ENCODE peak calls at places on chromosomes 4 and X, in seven cellular contexts. W, P, M, J, B, I and E are unnamed samples.

GRCh38 chr4:40238700-40239548 is 42.1 kb downstream of the RHOH start:
- DNase-seq in W (no peak), P (no peak), M (no peak), J (peak; percentile 96), B (no peak), I (no peak), E (no peak)

GRCh38 chr4:163331629-163332360 is 601 bp downstream of the NPY1R start:
- DNase-seq in W (peak; percentile 36), P (no peak), M (no peak), J (no peak), B (no peak), I (no peak), E (peak; percentile 14)

GRCh38 chr4:34731045-34731444 is 1513.3 kb downstream of the ARAP2 start:
- DNase-seq in W (no peak), P (no peak), M (no peak), J (no peak), B (no peak), I (no peak), E (no peak)

GRCh38 chrX:4850312-4850711 is 1136.9 kb upstream of the PRKX start:
- DNase-seq in W (no peak), P (no peak), M (no peak), J (no peak), B (no peak), I (no peak), E (no peak)

GRCh38 chr4:184838249-184839074 is 12.7 kb upstream of the ACSL1 start:
- DNase-seq in W (no peak), P (peak; percentile 98), M (no peak), J (peak; percentile 68), B (no peak), I (no peak), E (no peak)

GRCh38 chrX:30875957-30876356 is 13.1 kb downstream of the TAB3 start:
- DNase-seq in W (no peak), P (peak; percentile 27), M (no peak), J (no peak), B (no peak), I (no peak), E (no peak)

GRCh38 chrX:39479856-39480255 is 617.9 kb downstream of the BCOR start:
- DNase-seq in W (no peak), P (no peak), M (no peak), J (no peak), B (no peak), I (no peak), E (no peak)

GRCh38 chr4:8332891-8333331 is 63.4 kb downstream of the HTRA3 start:
- DNase-seq in W (no peak), P (no peak), M (no peak), J (no peak), B (no peak), I (no peak), E (no peak)

GRCh38 chr4:48653217-48654014 is 126.7 kb downstream of the FRYL start:
- DNase-seq in W (peak; percentile 30), P (no peak), M (no peak), J (no peak), B (no peak), I (no peak), E (no peak)

GRCh38 chr4:96473246-96473645 is 633.4 kb downstream of the PDHA2 start:
- DNase-seq in W (no peak), P (no peak), M (no peak), J (no peak), B (no peak), I (no peak), E (no peak)

GRCh38 chr4:186137193-186137792 is 32.8 kb downstream of the FAM149A start:
- DNase-seq in W (peak; percentile 55), P (no peak), M (no peak), J (no peak), B (no peak), I (no peak), E (no peak)

GRCh38 chrX:27336466-27337091 is 126.6 kb downstream of the PPP4R3C start:
- DNase-seq in W (peak; percentile 37), P (peak; percentile 2), M (no peak), J (peak; percentile 14), B (peak; percentile 3), I (no peak), E (peak; percentile 0)

GRCh38 chrX:72475952-72476668 is 96.5 kb downstream of the HDAC8 start:
- DNase-seq in W (peak; percentile 23), P (no peak), M (no peak), J (no peak), B (no peak), I (no peak), E (no peak)

GRCh38 chr4:56630876-56631666 is 50.0 kb downstream of the HOPX start:
- DNase-seq in W (no peak), P (no peak), M (no peak), J (no peak), B (no peak), I (no peak), E (no peak)

GRCh38 chrX:45517090-45517973 is 316.7 kb upstream of the DIPK2B start:
- DNase-seq in W (no peak), P (peak; percentile 16), M (no peak), J (no peak), B (no peak), I (no peak), E (no peak)

GRCh38 chrX:153482376-153483015 is 12.1 kb upstream of the HAUS7 start:
- DNase-seq in W (no peak), P (no peak), M (no peak), J (no peak), B (no peak), I (no peak), E (no peak)

GRCh38 chr4:157521916-157522315 is 301.4 kb downstream of the GRIA2 start:
- DNase-seq in W (no peak), P (no peak), M (no peak), J (no peak), B (no peak), I (no peak), E (no peak)

GRCh38 chr4:26206339-26206738 is 114.5 kb upstream of the RBPJ start:
- DNase-seq in W (no peak), P (no peak), M (no peak), J (no peak), B (no peak), I (no peak), E (no peak)

GRCh38 chrX:37976153-37976552 is 30.2 kb upstream of the SYTL5 start:
- DNase-seq in W (no peak), P (no peak), M (no peak), J (no peak), B (no peak), I (no peak), E (no peak)

GRCh38 chr4:100926039-100926717 is 408.4 kb upstream of the EMCN start:
- DNase-seq in W (no peak), P (no peak), M (no peak), J (no peak), B (no peak), I (no peak), E (no peak)

GRCh38 chr4:100933628-100934027 is 413.7 kb downstream of the PPP3CA start:
- DNase-seq in W (no peak), P (no peak), M (no peak), J (no peak), B (no peak), I (no peak), E (no peak)

GRCh38 chr4:100929135-100929534 is 411.3 kb upstream of the EMCN start:
- DNase-seq in W (no peak), P (no peak), M (no peak), J (no peak), B (no peak), I (no peak), E (no peak)

GRCh38 chr4:100935090-100935489 is 412.2 kb downstream of the PPP3CA start:
- DNase-seq in W (peak; percentile 9), P (no peak), M (no peak), J (no peak), B (no peak), I (no peak), E (no peak)

DNA sequence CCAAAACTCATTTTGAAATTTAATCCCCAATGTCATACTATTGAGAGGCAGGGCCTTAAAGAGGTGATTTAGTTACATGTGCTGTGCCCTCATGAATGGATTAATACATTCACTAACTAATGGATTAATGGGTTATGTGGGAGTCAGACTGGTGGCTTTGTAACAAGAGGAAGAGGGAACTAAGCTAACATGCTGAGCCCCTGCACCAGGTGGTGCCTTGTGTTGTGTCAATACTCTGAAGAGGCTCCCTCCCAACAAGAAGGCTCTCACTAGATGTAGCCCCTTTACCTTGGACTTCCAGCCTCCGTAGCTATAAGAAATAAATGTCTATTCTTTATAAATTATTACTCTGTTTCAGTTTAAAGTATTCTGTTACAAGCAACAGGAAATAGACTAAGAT is 411.9 kb upstream of the EMCN start:
- DNase-seq in W (no peak), P (no peak), M (no peak), J (no peak), B (no peak), I (no peak), E (no peak)
- TF ChIP-seq TAF1 in W (no peak), P (no peak), M (no peak), J (no peak), B (no peak), I (no peak), E (no peak)

GRCh38 chr4:140151700-140152014 is 2.3 kb downstream of the MAML3 start:
- DNase-seq in W (peak; percentile 92), P (peak; percentile 23), M (no peak), J (peak; percentile 84), B (peak; percentile 64), I (no peak), E (peak; percentile 18)
- TF ChIP-seq POLR2AphosphoS5 in W (peak; percentile 72), P (no peak), M (no peak), J (no peak), B (no peak), I (no peak), E (no peak)

DNA sequence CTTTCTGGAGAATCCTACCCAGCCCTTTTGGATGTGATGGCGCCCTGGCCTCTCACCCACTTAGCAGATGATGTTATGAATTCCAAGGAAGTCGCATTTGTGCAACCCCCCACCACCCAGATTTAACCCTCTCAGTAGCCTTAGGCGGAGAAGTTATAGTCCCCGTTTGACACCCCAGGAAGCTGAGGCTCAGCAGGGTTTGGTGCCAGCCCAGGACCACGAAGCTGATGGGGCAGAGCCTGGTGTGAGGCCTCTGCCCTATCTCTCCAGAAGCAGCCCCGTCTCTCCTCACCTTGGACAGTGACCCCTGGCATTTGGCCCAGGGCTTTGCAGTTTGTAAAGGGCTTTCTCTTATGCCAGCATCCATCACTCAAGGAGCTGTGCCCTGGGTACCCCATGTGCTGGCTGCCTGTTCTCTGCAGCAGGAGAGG is 1.1 kb downstream of the WFS1 start:
- DNase-seq in W (no peak), P (no peak), M (no peak), J (no peak), B (no peak), I (no peak), E (no peak)
- TF ChIP-seq TAF1 in W (no peak), P (no peak), M (no peak), J (no peak), B (no peak), I (no peak), E (no peak)

DNA sequence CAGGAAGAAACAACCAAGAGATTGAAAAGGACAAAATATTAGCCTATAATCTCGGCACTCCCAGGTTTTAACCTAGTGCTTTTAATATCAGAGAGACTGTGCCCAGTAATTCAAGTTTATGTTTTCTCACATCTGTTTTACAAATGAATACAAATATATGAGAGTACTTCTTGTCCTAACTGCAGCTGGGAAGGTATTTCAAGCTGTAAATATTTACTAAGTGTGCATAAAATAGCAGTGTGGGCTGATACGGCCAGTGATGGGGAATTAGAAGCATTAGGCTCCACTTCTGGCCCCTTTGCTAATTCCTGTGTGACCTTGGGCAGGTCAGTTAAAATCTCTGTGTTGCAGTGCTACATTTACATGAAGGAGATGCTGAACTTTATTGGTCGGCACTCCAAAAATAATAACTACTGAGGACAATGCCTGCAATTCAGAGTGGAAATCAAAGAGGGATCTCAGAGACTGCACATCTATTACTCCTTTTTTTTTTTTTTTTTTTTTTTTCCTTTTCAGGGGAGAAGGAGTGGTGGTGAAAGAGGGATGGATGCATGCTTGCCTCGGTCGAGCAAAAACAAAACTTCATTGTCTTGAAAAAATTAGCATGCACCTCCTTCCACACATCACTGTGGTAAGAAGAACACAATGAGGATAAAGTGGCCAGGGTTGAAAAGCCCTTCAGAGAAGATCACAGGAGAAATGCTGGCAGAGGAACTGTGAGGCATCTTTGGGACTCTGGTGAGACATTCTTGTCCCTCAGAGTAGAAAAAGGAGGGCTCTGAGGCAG is 44.6 kb upstream of the LNX1 start:
- DNase-seq in W (no peak), P (no peak), M (no peak), J (no peak), B (no peak), I (no peak), E (no peak)
- TF ChIP-seq POLR2AphosphoS5 in W (no peak), P (no peak), M (no peak), J (no peak), B (no peak), I (no peak), E (no peak)